ENCODE peak calls at places on chromosome 9, in ten cellular contexts. F is activated CD4-positive, alpha-beta T cell treated with anti-CD3 and anti-CD28 coated beads, Interleukin-2, amount 50 U/mL, for 4 hours; J is effector memory CD4-positive, alpha-beta T cell; H is GM23338; Y is A549; B is naive thymus-derived CD8-positive, alpha-beta T cell; Q is body of pancreas; U is EH; I is fibroblast of lung; N is stimulated activated CD8-positive, alpha-beta memory T cell treated with anti-CD3 and anti-CD28 coated beads, Interleukin-7, amount 100 ng/mL, for 4 hours. M is an unnamed sample.
A peak's percentile ranks its signal among the peaks of the same experiment; 100 is the strongest.

GRCh38 chr9:91773166-91773565 is 176.9 kb downstream of the ROR2 start:
- DNase-seq in F (no peak), H (no peak), U (no peak), Q (no peak), I (no peak), B (no peak), N (no peak), Y (no peak), J (no peak), M (no peak)

GRCh38 chr9:129178983-129179382 is 922 bp upstream of the IER5L start:
- DNase-seq in I (no peak), B (no peak), U (no peak), N (no peak), J (no peak), Y (no peak), F (no peak), H (peak; percentile 100), Q (no peak), M (peak; percentile 76)

GRCh38 chr9:125699870-125700269 is 7.1 kb downstream of the MAPKAP1 start:
- DNase-seq in H (no peak), I (no peak), B (no peak), J (no peak), F (no peak), Q (no peak), Y (no peak), N (no peak), U (no peak), M (no peak)

GRCh38 chr9:129695870-129696269 is 30.4 kb downstream of the PRRX2 start:
- DNase-seq in H (no peak), U (no peak), F (no peak), I (no peak), B (no peak), Y (no peak), J (no peak), Q (no peak), N (no peak), M (no peak)

GRCh38 chr9:108142504-108143201 is 653.1 kb upstream of the KLF4 start:
- DNase-seq in B (no peak), Q (peak; percentile 61), I (peak; percentile 78), Y (no peak), H (peak; percentile 39), U (peak; percentile 96), J (no peak), F (no peak), N (no peak), M (no peak)

GRCh38 chr9:134551176-134551575 is 90.4 kb upstream of the COL5A1 start:
- DNase-seq in H (no peak), U (no peak), I (no peak), J (no peak), Q (no peak), Y (no peak), F (no peak), B (no peak), N (no peak), M (no peak)

GRCh38 chr9:127828262-127829031 is 25.8 kb downstream of the FPGS start:
- DNase-seq in B (no peak), J (no peak), F (no peak), I (peak; percentile 49), Y (peak; percentile 62), U (peak; percentile 77), Q (peak; percentile 82), H (peak; percentile 99), N (no peak), M (peak; percentile 67)

GRCh38 chr9:101387871-101388506 is 3.2 kb upstream of the BAAT start:
- DNase-seq in N (no peak), B (no peak), H (peak; percentile 86), U (peak; percentile 51), F (no peak), Y (peak; percentile 82), J (no peak), I (peak; percentile 46), Q (peak; percentile 63), M (peak; percentile 34)

GRCh38 chr9:32589083-32589713 is 16.2 kb upstream of the NDUFB6 start:
- DNase-seq in N (no peak), B (no peak), U (peak; percentile 56), F (no peak), Y (peak; percentile 63), Q (no peak), J (no peak), I (peak; percentile 69), H (peak; percentile 57), M (no peak)

GRCh38 chr9:136292026-136292538 is 11.8 kb downstream of the CCDC187 start:
- DNase-seq in U (no peak), J (no peak), I (no peak), B (no peak), H (no peak), Q (no peak), N (no peak), Y (no peak), F (no peak), M (no peak)

GRCh38 chr9:18601956-18602355 is 128.0 kb downstream of the ADAMTSL1 start:
- DNase-seq in U (no peak), H (no peak), F (no peak), Y (no peak), Q (no peak), N (no peak), B (no peak), I (peak; percentile 27), J (no peak), M (no peak)

GRCh38 chr9:91036356-91036755 is 234.7 kb downstream of the SYK start:
- DNase-seq in U (no peak), N (no peak), Q (no peak), F (no peak), Y (no peak), I (no peak), J (no peak), B (no peak), H (no peak), M (no peak)

GRCh38 chr9:2181794-2182193 is 166.6 kb downstream of the SMARCA2 start:
- DNase-seq in U (peak; percentile 40), F (peak; percentile 13), Q (peak; percentile 22), I (no peak), J (no peak), H (peak; percentile 94), Y (peak; percentile 34), N (no peak), B (no peak), M (peak; percentile 37)

GRCh38 chr9:136552117-136552685 is 6.4 kb upstream of the NOTCH1 start:
- DNase-seq in Q (no peak), H (peak; percentile 24), U (peak; percentile 96), J (no peak), N (no peak), F (no peak), Y (no peak), I (peak; percentile 74), B (no peak), M (no peak)

GRCh38 chr9:120257483-120257882 is 322.5 kb downstream of the CDK5RAP2 start:
- DNase-seq in Q (no peak), Y (no peak), N (no peak), H (no peak), F (no peak), J (no peak), I (peak; percentile 25), B (no peak), U (peak; percentile 5), M (no peak)

GRCh38 chr9:95753762-95754465 is 121.6 kb upstream of the ERCC6L2 start:
- DNase-seq in F (no peak), N (no peak), Y (no peak), U (no peak), J (no peak), H (peak; percentile 32), B (no peak), Q (peak; percentile 18), I (no peak), M (no peak)

GRCh38 chr9:20315672-20316071 is 306.6 kb downstream of the MLLT3 start:
- DNase-seq in B (no peak), I (peak; percentile 91), N (no peak), Y (no peak), Q (no peak), H (no peak), U (peak; percentile 82), F (peak; percentile 4), J (no peak), M (no peak)

GRCh38 chr9:16417101-16417500 is 453.4 kb downstream of the BNC2 start:
- DNase-seq in B (no peak), F (no peak), Q (peak; percentile 7), I (peak; percentile 95), N (no peak), H (no peak), Y (peak; percentile 66), U (peak; percentile 86), J (no peak), M (no peak)

GRCh38 chr9:136327313-136327971 is at the start of gene GPSM1:
- DNase-seq in Q (peak; percentile 51), B (no peak), I (peak; percentile 56), J (peak; percentile 5), F (peak; percentile 42), H (peak; percentile 63), U (peak; percentile 75), N (no peak), Y (no peak), M (no peak)

GRCh38 chr9:135440620-135441019 is 39.0 kb upstream of the PPP1R26 start:
- DNase-seq in Y (peak; percentile 87), H (peak; percentile 28), F (no peak), U (no peak), J (no peak), Q (peak; percentile 22), N (no peak), I (no peak), B (no peak), M (peak; percentile 25)

GRCh38 chr9:98998441-98999151 is 54.9 kb downstream of the COL15A1 start:
- DNase-seq in H (peak; percentile 82), J (peak; percentile 5), N (peak; percentile 13), F (peak; percentile 40), U (peak; percentile 65), B (peak; percentile 10), Q (peak; percentile 78), Y (peak; percentile 60), I (peak; percentile 32), M (peak; percentile 77)

M was measured in Calu3.